ENCODE peak calls at places on chromosomes 6 and 20, in seven cellular contexts. A is mucosa of descending colon, X is heart left ventricle, D is endodermal cell, J is astrocyte of the spinal cord, Y is PC-9, L is tibial nerve. T is an unnamed sample.

GRCh38 chr6:167398214-167399050 is 73.5 kb downstream of the TTLL2 start:
- DNase-seq in A (no peak), Y (no peak), J (no peak), X (no peak), D (peak), L (no peak), T (no peak)

GRCh38 chr20:63047946-63048345 is 41.2 kb upstream of the BHLHE23 start:
- DNase-seq in J (no peak), D (no peak), L (no peak), A (peak), X (peak), Y (no peak), T (no peak)

GRCh38 chr20:40882173-40882572 is 146.4 kb upstream of the TOP1 start:
- DNase-seq in A (no peak), X (no peak), J (no peak), L (no peak), D (no peak), Y (no peak), T (no peak)

GRCh38 chr6:32692019-32692418 is 25.6 kb upstream of the HLA-DQB1 start:
- DNase-seq in X (no peak), L (no peak), D (peak), J (no peak), A (no peak), Y (no peak), T (no peak)

GRCh38 chr20:35023624-35024023 is 68.0 kb downstream of the MYH7B start:
- DNase-seq in A (no peak), J (no peak), Y (no peak), L (no peak), D (no peak), X (no peak), T (peak)

GRCh38 chr20:14992071-14992654 is 654.8 kb upstream of the FLRT3 start:
- DNase-seq in D (no peak), Y (peak), A (no peak), L (no peak), X (no peak), J (peak), T (no peak)

GRCh38 chr20:41978246-41978790 is 360.1 kb upstream of the CHD6 start:
- DNase-seq in D (no peak), Y (no peak), A (no peak), X (no peak), L (no peak), J (no peak), T (no peak)

GRCh38 chr6:154071236-154071635 is 32.2 kb downstream of the OPRM1 start:
- DNase-seq in Y (no peak), J (no peak), A (no peak), L (no peak), X (no peak), D (no peak), T (no peak)

GRCh38 chr6:97995158-97995557 is 712.1 kb upstream of the MMS22L start:
- DNase-seq in L (no peak), J (no peak), D (no peak), A (no peak), Y (no peak), X (no peak), T (no peak)

GRCh38 chr6:30821862-30822784 is 62.2 kb upstream of the DDR1 start:
- DNase-seq in D (no peak), X (no peak), A (no peak), J (no peak), Y (peak), L (peak), T (no peak)

GRCh38 chr6:23663652-23664051 is 462.4 kb upstream of the NRSN1 start:
- DNase-seq in L (no peak), Y (no peak), J (no peak), D (no peak), A (no peak), X (no peak), T (no peak)

GRCh38 chr6:4582506-4582905 is 193.7 kb upstream of the CDYL start:
- DNase-seq in Y (no peak), X (no peak), D (no peak), J (peak), A (no peak), L (no peak), T (no peak)

GRCh38 chr6:87139236-87139635 is 16.1 kb upstream of the ZNF292 start:
- DNase-seq in L (peak), X (no peak), A (no peak), D (no peak), Y (no peak), J (peak), T (no peak)

GRCh38 chr6:136685540-136686108 is 106.7 kb downstream of the MAP3K5 start:
- DNase-seq in J (peak), X (no peak), Y (peak), A (no peak), D (no peak), L (no peak), T (no peak)

GRCh38 chr6:138999949-139000725 is 12.1 kb upstream of the REPS1 start:
- DNase-seq in L (no peak), J (no peak), Y (peak), D (no peak), A (no peak), X (no peak), T (no peak)

GRCh38 chr6:19399406-19399805 is 437.8 kb upstream of the ID4 start:
- DNase-seq in L (peak), X (no peak), D (no peak), Y (no peak), J (peak), A (no peak), T (no peak)

GRCh38 chr6:36755435-36756348 is 58.1 kb downstream of the RAB44 start:
- DNase-seq in J (peak), X (no peak), L (no peak), D (no peak), A (no peak), Y (peak), T (no peak)

GRCh38 chr6:43979525-43979924 is 147.7 kb downstream of the MRPL14 start:
- DNase-seq in J (no peak), X (no peak), D (no peak), A (no peak), L (no peak), Y (no peak), T (peak)

GRCh38 chr6:154510144-154510905 is at the start of gene CNKSR3:
- DNase-seq in D (peak), J (peak), L (peak), Y (peak), A (peak), X (peak), T (peak)

GRCh38 chr20:11810316-11811130 is 107.2 kb upstream of the BTBD3 start:
- DNase-seq in X (no peak), J (peak), Y (peak), L (no peak), A (no peak), D (no peak), T (no peak)

GRCh38 chr6:37987008-37987407 is 167.5 kb downstream of the ZFAND3 start:
- DNase-seq in X (no peak), A (no peak), J (peak), L (no peak), D (no peak), Y (no peak), T (no peak)

GRCh38 chr20:54662064-54662463 is 186.7 kb downstream of the DOK5 start:
- DNase-seq in A (no peak), Y (no peak), D (no peak), L (no peak), J (no peak), X (no peak), T (no peak)

GRCh38 chr20:54658525-54658924 is 183.1 kb downstream of the DOK5 start:
- DNase-seq in L (no peak), J (no peak), D (no peak), X (no peak), A (no peak), Y (no peak), T (no peak)

GRCh38 chr20:54654460-54654859 is 179.1 kb downstream of the DOK5 start:
- DNase-seq in J (no peak), X (no peak), L (no peak), D (no peak), A (no peak), Y (no peak), T (no peak)

DNA sequence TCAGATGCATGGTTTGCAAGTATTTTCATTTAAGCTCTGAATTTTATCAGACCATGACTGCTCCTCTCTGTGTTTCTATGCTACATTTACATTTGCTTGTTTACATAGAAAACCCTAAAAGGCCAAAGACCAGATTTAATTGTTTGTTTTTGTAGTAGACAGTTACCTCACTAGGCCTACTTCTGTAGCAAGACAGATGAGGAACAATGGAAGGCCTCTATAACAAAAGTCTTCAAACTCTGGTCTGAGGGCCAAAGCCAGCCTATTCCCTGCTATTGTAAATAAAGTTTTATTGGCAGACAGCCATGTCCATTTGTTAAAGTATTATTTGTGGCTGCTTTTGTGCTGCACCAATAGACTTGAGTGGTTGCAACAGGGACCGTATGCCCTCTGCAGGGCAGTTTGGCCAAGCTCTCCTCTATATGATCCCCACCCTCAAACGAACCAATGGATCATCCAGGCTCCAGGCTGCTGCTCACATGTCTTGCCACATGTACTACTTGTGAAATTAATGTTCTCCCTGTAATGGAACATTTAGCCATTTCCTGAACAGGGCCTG is 182.0 kb downstream of the DOK5 start:
- DNase-seq in X (no peak), L (no peak), D (no peak), Y (no peak), J (no peak), A (no peak), T (no peak)
- TF ChIP-seq CTCF in X (no peak), L (no peak), D (peak), Y (no peak), J (no peak), A (no peak), T (no peak)

DNA sequence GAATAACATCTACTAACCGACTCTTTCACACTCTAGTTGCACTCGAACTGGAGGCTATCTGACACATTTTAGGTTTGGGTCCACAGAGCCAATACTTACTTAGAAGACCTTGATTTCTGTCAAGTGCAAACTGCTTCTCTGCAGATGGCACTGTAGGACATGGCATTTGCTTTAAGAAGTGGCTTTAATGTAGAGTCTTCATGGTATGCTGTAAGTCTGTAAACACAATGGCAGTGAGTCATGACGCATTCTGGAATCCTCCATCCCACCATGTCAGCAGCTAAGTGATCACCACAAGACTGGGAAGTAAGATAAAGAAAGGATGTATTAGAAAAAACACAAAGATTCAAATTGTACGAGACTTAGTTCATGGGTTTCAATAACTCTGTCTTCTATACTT is 377.0 kb upstream of the NOX3 start:
- DNase-seq in D (peak), J (peak), Y (no peak), L (no peak), X (no peak), A (no peak), T (no peak)
- TF ChIP-seq CTCF in D (peak), J (no peak), Y (no peak), L (no peak), X (no peak), A (no peak), T (no peak)

GRCh38 chr20:43102394-43102793 is 87.3 kb downstream of the PTPRT start:
- DNase-seq in A (no peak), D (peak), J (no peak), X (no peak), Y (no peak), L (no peak), T (no peak)
- TF ChIP-seq CTCF in A (no peak), D (peak), J (no peak), X (no peak), Y (peak), L (no peak), T (no peak)

GRCh38 chr20:9884061-9884460 is 45.2 kb upstream of the PAK5 start:
- DNase-seq in X (no peak), J (no peak), Y (no peak), D (peak), A (no peak), L (no peak), T (no peak)
- TF ChIP-seq CTCF in X (no peak), J (peak), Y (peak), D (peak), A (no peak), L (no peak), T (no peak)

T was measured in mesothelial cell of epicardium.